ENCODE peak calls at places on chromosomes 13 and 19, in nine cellular contexts. W, N, B, H, T, Q, F, P and O are unnamed samples.
A peak's percentile ranks its signal among the peaks of the same experiment; 100 is the strongest.

GRCh38 chr19:46355234-46355990 is 8.5 kb downstream of the PPP5C start:
- DNase-seq in W (no peak), N (no peak), B (no peak), H (peak; percentile 51), T (no peak), Q (no peak), F (no peak), P (peak; percentile 59), O (no peak)

GRCh38 chr13:48928781-48929430 is 46.8 kb upstream of the FNDC3A start:
- DNase-seq in W (no peak), N (no peak), B (no peak), H (no peak), T (no peak), Q (no peak), F (no peak), P (no peak), O (no peak)

GRCh38 chr13:26604784-26605183 is 47.3 kb downstream of the WASF3 start:
- DNase-seq in W (peak; percentile 74), N (peak; percentile 15), B (no peak), H (peak; percentile 88), T (no peak), Q (no peak), F (peak; percentile 37), P (no peak), O (no peak)

GRCh38 chr19:4609878-4610511 is 29.3 kb upstream of the TNFAIP8L1 start:
- DNase-seq in W (no peak), N (no peak), B (no peak), H (no peak), T (peak; percentile 64), Q (peak; percentile 46), F (peak; percentile 42), P (no peak), O (no peak)

GRCh38 chr19:48625891-48626327 is 6.6 kb downstream of the SPHK2 start:
- DNase-seq in W (no peak), N (peak; percentile 36), B (no peak), H (peak; percentile 65), T (no peak), Q (no peak), F (no peak), P (no peak), O (no peak)

GRCh38 chr13:20125783-20126165 is 35.1 kb downstream of the GJA3 start:
- DNase-seq in W (no peak), N (no peak), B (no peak), H (no peak), T (no peak), Q (no peak), F (no peak), P (no peak), O (no peak)

GRCh38 chr13:93368705-93369104 is 142.1 kb downstream of the GPC6 start:
- DNase-seq in W (no peak), N (no peak), B (no peak), H (no peak), T (no peak), Q (no peak), F (no peak), P (peak; percentile 29), O (no peak)

GRCh38 chr19:13842294-13843103 is 34.4 kb upstream of the NANOS3 start:
- DNase-seq in W (peak; percentile 94), N (peak; percentile 88), B (peak; percentile 85), H (peak; percentile 97), T (no peak), Q (peak; percentile 87), F (peak; percentile 88), P (peak; percentile 89), O (no peak)

GRCh38 chr13:44040070-44040753 is 160.5 kb downstream of the LACC1 start:
- DNase-seq in W (no peak), N (no peak), B (no peak), H (no peak), T (no peak), Q (no peak), F (no peak), P (no peak), O (no peak)

GRCh38 chr13:49584771-49585182 is 581 bp downstream of the RCBTB1 start:
- DNase-seq in W (no peak), N (no peak), B (no peak), H (no peak), T (no peak), Q (no peak), F (no peak), P (no peak), O (no peak)

GRCh38 chr13:113849546-113849945 is 14.3 kb downstream of the GAS6 start:
- DNase-seq in W (no peak), N (no peak), B (no peak), H (no peak), T (no peak), Q (no peak), F (no peak), P (no peak), O (no peak)

GRCh38 chr19:50264483-50265186 is 61.2 kb downstream of the MYH14 start:
- DNase-seq in W (no peak), N (no peak), B (no peak), H (no peak), T (no peak), Q (no peak), F (no peak), P (peak; percentile 81), O (no peak)

GRCh38 chr13:80962855-80963254 is 621.9 kb upstream of the SPRY2 start:
- DNase-seq in W (no peak), N (no peak), B (no peak), H (no peak), T (no peak), Q (no peak), F (no peak), P (no peak), O (no peak)

GRCh38 chr19:58053480-58054156 is 5.5 kb upstream of the ZNF135 start:
- DNase-seq in W (no peak), N (no peak), B (no peak), H (no peak), T (no peak), Q (no peak), F (no peak), P (no peak), O (no peak)

GRCh38 chr13:29921542-29921941 is 71.1 kb upstream of the UBL3 start:
- DNase-seq in W (no peak), N (no peak), B (no peak), H (no peak), T (no peak), Q (no peak), F (no peak), P (no peak), O (no peak)

GRCh38 chr13:29918845-29919244 is 68.4 kb upstream of the UBL3 start:
- DNase-seq in W (no peak), N (no peak), B (peak; percentile 81), H (no peak), T (no peak), Q (no peak), F (no peak), P (no peak), O (no peak)

GRCh38 chr13:29922281-29922821 is 71.9 kb upstream of the UBL3 start:
- DNase-seq in W (no peak), N (no peak), B (no peak), H (no peak), T (no peak), Q (no peak), F (no peak), P (no peak), O (no peak)

GRCh38 chr13:29917573-29918091 is 67.2 kb upstream of the UBL3 start:
- DNase-seq in W (no peak), N (no peak), B (no peak), H (no peak), T (no peak), Q (no peak), F (no peak), P (no peak), O (no peak)

GRCh38 chr13:29920018-29920643 is 69.7 kb upstream of the UBL3 start:
- DNase-seq in W (no peak), N (no peak), B (no peak), H (no peak), T (no peak), Q (no peak), F (no peak), P (no peak), O (no peak)
- TF ChIP-seq POLR2AphosphoS5 in W (no peak), N (no peak), B (no peak), H (no peak), T (no peak), Q (no peak), F (no peak), P (no peak), O (no peak)

DNA sequence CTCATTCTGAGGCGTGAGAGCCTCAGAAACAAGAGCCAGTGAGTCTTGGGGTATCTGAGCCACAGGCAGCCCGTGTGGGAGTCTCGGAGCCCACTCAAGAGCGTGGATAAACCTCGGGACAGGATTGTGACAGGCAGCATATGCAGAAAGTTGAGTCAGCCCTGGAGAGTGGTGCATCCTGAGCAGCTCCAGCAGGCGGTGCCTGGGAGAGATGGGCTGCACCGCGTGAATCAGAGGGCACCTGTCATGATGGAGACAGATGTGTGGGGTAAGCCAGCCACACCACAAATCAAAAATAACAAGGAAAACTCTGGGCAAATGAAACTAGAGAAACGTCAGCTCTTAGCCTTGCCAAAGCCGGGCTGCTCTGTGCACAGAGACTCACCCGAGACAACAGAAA is 30.0 kb upstream of the POP4 start:
- DNase-seq in W (no peak), N (no peak), B (no peak), H (no peak), T (no peak), Q (no peak), F (no peak), P (no peak), O (no peak)
- TF ChIP-seq EP300 in W (no peak), N (no peak), B (no peak), H (no peak), T (no peak), Q (no peak), F (no peak), P (no peak), O (no peak)

GRCh38 chr19:34257559-34257924 is 3.2 kb downstream of the GARRE1 start:
- DNase-seq in W (no peak), N (no peak), B (no peak), H (no peak), T (no peak), Q (no peak), F (no peak), P (no peak), O (no peak)

GRCh38 chr19:34256835-34257558 is 2.6 kb downstream of the GARRE1 start:
- DNase-seq in W (no peak), N (no peak), B (no peak), H (no peak), T (no peak), Q (no peak), F (no peak), P (no peak), O (no peak)

GRCh38 chr19:34261335-34262109 is 7.2 kb downstream of the GARRE1 start:
- DNase-seq in W (peak; percentile 18), N (no peak), B (no peak), H (no peak), T (no peak), Q (no peak), F (no peak), P (no peak), O (no peak)

GRCh38 chr19:34260771-34261173 is 6.4 kb downstream of the GARRE1 start:
- DNase-seq in W (peak; percentile 37), N (no peak), B (no peak), H (no peak), T (no peak), Q (no peak), F (no peak), P (no peak), O (no peak)

GRCh38 chr19:34259367-34259865 is 5.1 kb downstream of the GARRE1 start:
- DNase-seq in W (no peak), N (no peak), B (no peak), H (no peak), T (no peak), Q (no peak), F (no peak), P (no peak), O (no peak)
- H3K27ac ChIP-seq in W (no peak overlapping the region), N (peak overlapping the region; percentile 22), B (no peak overlapping the region), H (no peak overlapping the region), T (no peak overlapping the region), Q (no peak overlapping the region), F (no peak overlapping the region), P (no peak overlapping the region), O (no peak overlapping the region)

GRCh38 chr19:56538761-56539263 is at the start of gene ZFP28:
- DNase-seq in W (peak; percentile 84), N (peak; percentile 81), B (no peak), H (no peak), T (peak; percentile 59), Q (peak; percentile 95), F (peak; percentile 75), P (no peak), O (peak; percentile 93)
- TF ChIP-seq POLR2AphosphoS5 in W (no peak), N (no peak), B (no peak), H (no peak), T (no peak), Q (no peak), F (no peak), P (no peak), O (peak; percentile 21)